ENCODE peak calls at places on chromosomes 4 and X, in five cellular contexts. X, Y, P, W and U are unnamed samples.

GRCh38 chrX:131677655-131678628 is 134.1 kb downstream of the OR13H1 start:
- DNase-seq in X (peak), Y (peak), P (peak), W (no peak), U (peak)

GRCh38 chr4:8402181-8402597 is 38.3 kb downstream of the ACOX3 start:
- DNase-seq in X (no peak), Y (no peak), P (peak), W (no peak), U (no peak)

GRCh38 chr4:182716207-182716606 is 201.0 kb downstream of the DCTD start:
- DNase-seq in X (no peak), Y (no peak), P (no peak), W (no peak), U (no peak)

GRCh38 chrX:46407753-46408130 is 137.5 kb downstream of the ZNF674 start:
- DNase-seq in X (peak), Y (no peak), P (no peak), W (no peak), U (no peak)

GRCh38 chr4:25937801-25938200 is 23.8 kb downstream of the SMIM20 start:
- DNase-seq in X (no peak), Y (no peak), P (no peak), W (no peak), U (no peak)

GRCh38 chrX:115895678-115896329 is 274.7 kb upstream of the AGTR2 start:
- DNase-seq in X (no peak), Y (no peak), P (peak), W (no peak), U (no peak)

GRCh38 chr4:145815027-145815612 is 123.5 kb downstream of the ZNF827 start:
- DNase-seq in X (no peak), Y (no peak), P (no peak), W (no peak), U (no peak)

GRCh38 chrX:18119856-18120255 is 100.8 kb downstream of the BEND2 start:
- DNase-seq in X (no peak), Y (no peak), P (no peak), W (peak), U (no peak)

GRCh38 chrX:80667967-80668366 is 141.7 kb downstream of the BRWD3 start:
- DNase-seq in X (no peak), Y (no peak), P (no peak), W (no peak), U (no peak)

GRCh38 chrX:338836-339400 is 20.3 kb upstream of the GTPBP6 start:
- DNase-seq in X (no peak), Y (no peak), P (no peak), W (no peak), U (no peak)

GRCh38 chr4:1737666-1738065 is 16.3 kb downstream of the TACC3 start:
- DNase-seq in X (no peak), Y (no peak), P (no peak), W (no peak), U (no peak)

GRCh38 chrX:1354036-1355019 is 17.7 kb downstream of the IL3RA start:
- DNase-seq in X (no peak), Y (no peak), P (no peak), W (no peak), U (no peak)

GRCh38 chr4:73053974-73054480 is 15.5 kb downstream of the COX18 start:
- DNase-seq in X (no peak), Y (no peak), P (no peak), W (no peak), U (no peak)

GRCh38 chr4:144734522-144734921 is 88.6 kb downstream of the HHIP start:
- DNase-seq in X (no peak), Y (no peak), P (no peak), W (no peak), U (peak)

GRCh38 chrX:107728342-107729099 is 47.1 kb downstream of the TSC22D3 start:
- DNase-seq in X (no peak), Y (no peak), P (no peak), W (no peak), U (no peak)

GRCh38 chr4:41496980-41497379 is 41.0 kb upstream of the LIMCH1 start:
- DNase-seq in X (no peak), Y (no peak), P (peak), W (no peak), U (no peak)

GRCh38 chr4:140809671-140810070 is 53.5 kb upstream of the TBC1D9 start:
- DNase-seq in X (no peak), Y (no peak), P (peak), W (no peak), U (no peak)

GRCh38 chrX:153578200-153578835 is 20.6 kb downstream of the CCNQ start:
- DNase-seq in X (no peak), Y (no peak), P (no peak), W (no peak), U (no peak)

GRCh38 chrX:4710618-4711433 is 997.4 kb upstream of the PRKX start:
- DNase-seq in X (no peak), Y (no peak), P (peak), W (no peak), U (no peak)

GRCh38 chrX:41036668-41037326 is 48.4 kb upstream of the USP9X start:
- DNase-seq in X (no peak), Y (no peak), P (no peak), W (no peak), U (no peak)

GRCh38 chr4:155582971-155583437 is 83.6 kb upstream of the GUCY1A1 start:
- DNase-seq in X (peak), Y (no peak), P (no peak), W (peak), U (no peak)

GRCh38 chr4:140628016-140628415 is 59.3 kb upstream of the UCP1 start:
- DNase-seq in X (no peak), Y (no peak), P (no peak), W (no peak), U (no peak)

GRCh38 chrX:107677501-107677901 is 49.2 kb downstream of the PRPS1 start:
- DNase-seq in X (peak), Y (no peak), P (no peak), W (no peak), U (no peak)

GRCh38 chr4:102423375-102423774 is 77.8 kb upstream of the NFKB1 start:
- DNase-seq in X (no peak), Y (no peak), P (no peak), W (no peak), U (no peak)

GRCh38 chr4:154314248-154314647 is 177.4 kb downstream of the DCHS2 start:
- DNase-seq in X (peak), Y (no peak), P (peak), W (no peak), U (no peak)

GRCh38 chrX:1440506-1440905 is 12.2 kb downstream of the ASMTL start:
- DNase-seq in X (no peak), Y (no peak), P (no peak), W (no peak), U (no peak)